ENCODE peak calls at places on chromosomes 6 and 20, in eight cellular contexts. One of them, this sample, is unnamed.

GRCh38 chr20:25270829-25271251 is 23.0 kb downstream of the PYGB start:
- DNase-seq in fibroblast of pulmonary artery: no peak
- DNase-seq in HFFc6: no peak
- DNase-seq in fibroblast of mammary gland: no peak
- DNase-seq in osteocyte: peak; percentile 51
- DNase-seq in AG10803: no peak
- DNase-seq in neural crest cell: no peak
- DNase-seq in H1: no peak
- DNase-seq in this sample: no peak

GRCh38 chr6:51473996-51474975 is 613.1 kb downstream of the PKHD1 start:
- DNase-seq in neural crest cell: no peak
- DNase-seq in fibroblast of mammary gland: no peak
- DNase-seq in fibroblast of pulmonary artery: no peak
- DNase-seq in HFFc6: no peak
- DNase-seq in osteocyte: no peak
- DNase-seq in H1: no peak
- DNase-seq in AG10803: no peak
- DNase-seq in this sample: no peak

GRCh38 chr6:24927234-24927955 is 8.4 kb downstream of the RIPOR2 start:
- DNase-seq in AG10803: no peak
- DNase-seq in neural crest cell: no peak
- DNase-seq in H1: no peak
- DNase-seq in osteocyte: no peak
- DNase-seq in fibroblast of mammary gland: no peak
- DNase-seq in fibroblast of pulmonary artery: no peak
- DNase-seq in HFFc6: no peak
- DNase-seq in this sample: no peak

GRCh38 chr20:17570347-17571152 is 675 bp downstream of the DSTN start:
- DNase-seq in fibroblast of pulmonary artery: peak; percentile 60
- DNase-seq in fibroblast of mammary gland: peak; percentile 41
- DNase-seq in neural crest cell: peak; percentile 49
- DNase-seq in HFFc6: peak; percentile 45
- DNase-seq in AG10803: peak; percentile 46
- DNase-seq in H1: no peak
- DNase-seq in osteocyte: peak; percentile 85
- DNase-seq in this sample: peak; percentile 48

GRCh38 chr6:63504777-63505384 is 67.4 kb upstream of the LOC128125822 start:
- DNase-seq in HFFc6: no peak
- DNase-seq in AG10803: no peak
- DNase-seq in osteocyte: no peak
- DNase-seq in H1: no peak
- DNase-seq in neural crest cell: no peak
- DNase-seq in fibroblast of mammary gland: no peak
- DNase-seq in fibroblast of pulmonary artery: no peak
- DNase-seq in this sample: no peak

GRCh38 chr6:17472653-17473183 is 79.3 kb downstream of the CAP2 start:
- DNase-seq in osteocyte: peak; percentile 11
- DNase-seq in fibroblast of mammary gland: no peak
- DNase-seq in fibroblast of pulmonary artery: no peak
- DNase-seq in H1: no peak
- DNase-seq in AG10803: peak; percentile 15
- DNase-seq in HFFc6: peak; percentile 72
- DNase-seq in neural crest cell: no peak
- DNase-seq in this sample: no peak

GRCh38 chr6:46706464-46706863 is 18.8 kb downstream of the TDRD6 start:
- DNase-seq in fibroblast of pulmonary artery: no peak
- DNase-seq in HFFc6: no peak
- DNase-seq in AG10803: no peak
- DNase-seq in osteocyte: no peak
- DNase-seq in H1: no peak
- DNase-seq in neural crest cell: no peak
- DNase-seq in fibroblast of mammary gland: no peak
- DNase-seq in this sample: no peak

GRCh38 chr6:35363293-35363750 is 21.0 kb downstream of the PPARD start:
- DNase-seq in osteocyte: no peak
- DNase-seq in neural crest cell: peak; percentile 38
- DNase-seq in HFFc6: no peak
- DNase-seq in AG10803: peak; percentile 65
- DNase-seq in fibroblast of pulmonary artery: peak; percentile 46
- DNase-seq in H1: no peak
- DNase-seq in fibroblast of mammary gland: peak; percentile 82
- DNase-seq in this sample: no peak

GRCh38 chr6:122719176-122719575 is 60.3 kb upstream of the FABP7 start:
- DNase-seq in osteocyte: no peak
- DNase-seq in neural crest cell: no peak
- DNase-seq in fibroblast of mammary gland: no peak
- DNase-seq in fibroblast of pulmonary artery: no peak
- DNase-seq in AG10803: no peak
- DNase-seq in H1: no peak
- DNase-seq in HFFc6: no peak
- DNase-seq in this sample: no peak

GRCh38 chr6:160115421-160115820 is 6.2 kb upstream of the SLC22A1 start:
- DNase-seq in neural crest cell: no peak
- DNase-seq in osteocyte: no peak
- DNase-seq in AG10803: no peak
- DNase-seq in H1: no peak
- DNase-seq in fibroblast of pulmonary artery: no peak
- DNase-seq in HFFc6: no peak
- DNase-seq in fibroblast of mammary gland: no peak
- DNase-seq in this sample: no peak

GRCh38 chr20:58971429-58971828 is 9.6 kb upstream of the NELFCD start:
- DNase-seq in neural crest cell: no peak
- DNase-seq in osteocyte: peak; percentile 53
- DNase-seq in HFFc6: no peak
- DNase-seq in fibroblast of pulmonary artery: no peak
- DNase-seq in H1: no peak
- DNase-seq in fibroblast of mammary gland: no peak
- DNase-seq in AG10803: no peak
- DNase-seq in this sample: no peak

DNA sequence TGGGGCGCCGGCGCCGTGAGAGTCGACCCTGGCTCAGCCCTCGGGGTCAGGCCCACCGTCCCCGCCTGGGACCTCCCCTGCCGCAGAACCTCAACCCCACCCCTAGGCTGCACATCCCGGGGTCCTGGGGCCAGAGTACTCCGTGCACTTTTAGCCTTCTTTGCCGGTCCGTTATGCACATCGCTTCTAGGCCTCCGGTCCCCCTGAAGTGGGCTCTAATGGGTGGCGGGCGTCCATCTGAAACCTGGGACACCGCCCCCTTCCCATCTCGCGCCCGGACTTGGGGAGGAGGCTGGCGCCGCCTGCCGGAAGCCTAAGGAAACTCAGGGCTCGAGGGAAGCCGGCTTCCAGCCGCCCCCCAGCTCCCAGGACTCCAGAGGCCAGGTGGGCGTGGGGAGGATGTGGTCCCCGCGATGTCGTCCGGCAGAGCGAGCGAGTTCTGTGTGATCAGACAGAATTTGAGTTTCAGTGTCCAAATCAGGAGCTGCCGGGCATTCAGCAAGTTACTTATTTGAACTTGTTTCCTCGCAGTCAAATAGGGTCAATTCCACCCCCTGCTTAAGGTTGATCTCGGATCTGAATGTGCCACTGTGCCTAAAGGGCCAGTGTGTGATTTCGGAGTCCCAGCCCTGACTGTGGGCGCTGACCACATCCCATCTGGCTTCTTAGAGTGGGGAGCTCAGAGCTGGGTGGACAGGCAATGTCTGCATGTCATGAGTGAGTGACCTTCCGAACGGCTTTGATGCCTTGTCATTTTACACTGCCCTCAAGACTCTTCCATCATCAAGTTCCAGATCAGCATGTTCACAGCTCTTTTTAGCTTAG is 47.6 kb downstream of the CPXM1 start:
- DNase-seq in HFFc6: no peak
- DNase-seq in AG10803: peak; percentile 18
- DNase-seq in H1: peak; percentile 29
- DNase-seq in fibroblast of mammary gland: peak; percentile 47
- DNase-seq in osteocyte: no peak
- DNase-seq in neural crest cell: peak; percentile 53
- DNase-seq in fibroblast of pulmonary artery: peak; percentile 53
- DNase-seq in this sample: no peak
- TF ChIP-seq CTCF in HFFc6: peak; percentile 79
- TF ChIP-seq CTCF in AG10803: peak; percentile 60
- TF ChIP-seq CTCF in H1: peak; percentile 81
- TF ChIP-seq CTCF in fibroblast of mammary gland: peak; percentile 70
- TF ChIP-seq CTCF in osteocyte: peak; percentile 84
- TF ChIP-seq CTCF in neural crest cell: peak; percentile 73
- TF ChIP-seq CTCF in fibroblast of pulmonary artery: peak; percentile 70
- TF ChIP-seq CTCF in this sample: peak; percentile 72

GRCh38 chr20:19213946-19214490 is 1.6 kb downstream of the SLC24A3 start:
- DNase-seq in H1: no peak
- DNase-seq in AG10803: no peak
- DNase-seq in osteocyte: no peak
- DNase-seq in neural crest cell: no peak
- DNase-seq in HFFc6: no peak
- DNase-seq in fibroblast of mammary gland: no peak
- DNase-seq in fibroblast of pulmonary artery: no peak
- DNase-seq in this sample: no peak

GRCh38 chr20:19210426-19211155 is 1.9 kb upstream of the SLC24A3 start:
- DNase-seq in AG10803: peak; percentile 76
- DNase-seq in H1: no peak
- DNase-seq in osteocyte: no peak
- DNase-seq in neural crest cell: no peak
- DNase-seq in fibroblast of pulmonary artery: no peak
- DNase-seq in fibroblast of mammary gland: peak; percentile 52
- DNase-seq in HFFc6: no peak
- DNase-seq in this sample: no peak

GRCh38 chr20:19211661-19212523 is 550 bp upstream of the SLC24A3 start:
- DNase-seq in fibroblast of mammary gland: no peak
- DNase-seq in AG10803: no peak
- DNase-seq in H1: no peak
- DNase-seq in fibroblast of pulmonary artery: no peak
- DNase-seq in neural crest cell: peak; percentile 18
- DNase-seq in HFFc6: no peak
- DNase-seq in osteocyte: no peak
- DNase-seq in this sample: peak; percentile 39

GRCh38 chr20:19211252-19211651 is 1.2 kb upstream of the SLC24A3 start:
- DNase-seq in HFFc6: no peak
- DNase-seq in H1: no peak
- DNase-seq in fibroblast of pulmonary artery: no peak
- DNase-seq in neural crest cell: no peak
- DNase-seq in fibroblast of mammary gland: no peak
- DNase-seq in osteocyte: no peak
- DNase-seq in AG10803: no peak
- DNase-seq in this sample: no peak

GRCh38 chr20:19212524-19213502 is at the start of gene SLC24A3:
- DNase-seq in fibroblast of mammary gland: peak; percentile 8
- DNase-seq in H1: no peak
- DNase-seq in neural crest cell: peak; percentile 58
- DNase-seq in osteocyte: no peak
- DNase-seq in HFFc6: no peak
- DNase-seq in fibroblast of pulmonary artery: peak; percentile 8
- DNase-seq in AG10803: peak; percentile 31
- DNase-seq in this sample: peak; percentile 69
- TF ChIP-seq CTCF in fibroblast of mammary gland: peak; percentile 3
- TF ChIP-seq CTCF in H1: peak; percentile 56
- TF ChIP-seq CTCF in neural crest cell: peak; percentile 67
- TF ChIP-seq CTCF in osteocyte: peak; percentile 38
- TF ChIP-seq CTCF in HFFc6: no peak
- TF ChIP-seq CTCF in fibroblast of pulmonary artery: no peak
- TF ChIP-seq CTCF in AG10803: peak; percentile 15
- TF ChIP-seq CTCF in this sample: peak; percentile 64

GRCh38 chr6:16237242-16237641 is 1.1 kb upstream of the GMPR start:
- DNase-seq in osteocyte: no peak
- DNase-seq in HFFc6: no peak
- DNase-seq in fibroblast of mammary gland: no peak
- DNase-seq in H1: no peak
- DNase-seq in neural crest cell: no peak
- DNase-seq in AG10803: no peak
- DNase-seq in fibroblast of pulmonary artery: no peak
- DNase-seq in this sample: no peak

GRCh38 chr6:16238057-16238657 is at the start of gene GMPR:
- DNase-seq in HFFc6: peak; percentile 21
- DNase-seq in H1: no peak
- DNase-seq in neural crest cell: peak; percentile 35
- DNase-seq in osteocyte: peak; percentile 89
- DNase-seq in fibroblast of pulmonary artery: peak; percentile 59
- DNase-seq in fibroblast of mammary gland: no peak
- DNase-seq in AG10803: peak; percentile 52
- DNase-seq in this sample: peak; percentile 41

GRCh38 chr6:16239090-16239797 is 857 bp downstream of the GMPR start:
- DNase-seq in HFFc6: no peak
- DNase-seq in fibroblast of mammary gland: no peak
- DNase-seq in AG10803: no peak
- DNase-seq in H1: no peak
- DNase-seq in neural crest cell: no peak
- DNase-seq in fibroblast of pulmonary artery: peak; percentile 43
- DNase-seq in osteocyte: no peak
- DNase-seq in this sample: no peak

GRCh38 chr6:16239798-16240123 is 1.4 kb downstream of the GMPR start:
- DNase-seq in AG10803: peak; percentile 71
- DNase-seq in osteocyte: no peak
- DNase-seq in H1: no peak
- DNase-seq in fibroblast of pulmonary artery: no peak
- DNase-seq in HFFc6: no peak
- DNase-seq in neural crest cell: no peak
- DNase-seq in fibroblast of mammary gland: peak; percentile 35
- DNase-seq in this sample: no peak

GRCh38 chr6:16238658-16239089 is 287 bp downstream of the GMPR start:
- DNase-seq in fibroblast of pulmonary artery: no peak
- DNase-seq in AG10803: no peak
- DNase-seq in fibroblast of mammary gland: no peak
- DNase-seq in osteocyte: no peak
- DNase-seq in neural crest cell: no peak
- DNase-seq in H1: no peak
- DNase-seq in HFFc6: no peak
- DNase-seq in this sample: no peak
- TF ChIP-seq CTCF in fibroblast of pulmonary artery: no peak
- TF ChIP-seq CTCF in AG10803: peak; percentile 0
- TF ChIP-seq CTCF in fibroblast of mammary gland: no peak
- TF ChIP-seq CTCF in osteocyte: no peak
- TF ChIP-seq CTCF in neural crest cell: no peak
- TF ChIP-seq CTCF in H1: no peak
- TF ChIP-seq CTCF in HFFc6: no peak
- TF ChIP-seq CTCF in this sample: no peak

GRCh38 chr20:47311211-47311610 is 45.3 kb downstream of the ZMYND8 start:
- DNase-seq in osteocyte: no peak
- DNase-seq in H1: no peak
- DNase-seq in fibroblast of mammary gland: no peak
- DNase-seq in HFFc6: no peak
- DNase-seq in fibroblast of pulmonary artery: no peak
- DNase-seq in AG10803: no peak
- DNase-seq in neural crest cell: no peak
- DNase-seq in this sample: no peak

GRCh38 chr20:47309806-47310426 is 46.6 kb downstream of the ZMYND8 start:
- DNase-seq in HFFc6: no peak
- DNase-seq in fibroblast of mammary gland: no peak
- DNase-seq in H1: no peak
- DNase-seq in fibroblast of pulmonary artery: no peak
- DNase-seq in neural crest cell: no peak
- DNase-seq in osteocyte: no peak
- DNase-seq in AG10803: no peak
- DNase-seq in this sample: no peak

GRCh38 chr20:47314647-47315338 is 41.7 kb downstream of the ZMYND8 start:
- DNase-seq in AG10803: no peak
- DNase-seq in H1: no peak
- DNase-seq in osteocyte: no peak
- DNase-seq in neural crest cell: no peak
- DNase-seq in HFFc6: no peak
- DNase-seq in fibroblast of pulmonary artery: no peak
- DNase-seq in fibroblast of mammary gland: no peak
- DNase-seq in this sample: no peak

GRCh38 chr20:47310729-47311128 is 45.8 kb downstream of the ZMYND8 start:
- DNase-seq in H1: no peak
- DNase-seq in fibroblast of mammary gland: no peak
- DNase-seq in neural crest cell: no peak
- DNase-seq in AG10803: no peak
- DNase-seq in fibroblast of pulmonary artery: no peak
- DNase-seq in HFFc6: no peak
- DNase-seq in osteocyte: no peak
- DNase-seq in this sample: no peak

GRCh38 chr20:47311967-47312681 is 44.4 kb downstream of the ZMYND8 start:
- DNase-seq in fibroblast of pulmonary artery: no peak
- DNase-seq in H1: no peak
- DNase-seq in HFFc6: no peak
- DNase-seq in AG10803: no peak
- DNase-seq in fibroblast of mammary gland: no peak
- DNase-seq in neural crest cell: no peak
- DNase-seq in osteocyte: no peak
- DNase-seq in this sample: no peak
- TF ChIP-seq CTCF in fibroblast of pulmonary artery: peak; percentile 2
- TF ChIP-seq CTCF in H1: peak; percentile 25
- TF ChIP-seq CTCF in HFFc6: no peak
- TF ChIP-seq CTCF in AG10803: no peak
- TF ChIP-seq CTCF in fibroblast of mammary gland: no peak
- TF ChIP-seq CTCF in neural crest cell: no peak
- TF ChIP-seq CTCF in osteocyte: no peak
- TF ChIP-seq CTCF in this sample: no peak

This sample was measured in progenitor cell of endocrine pancreas.